ENCODE peak calls at places on chromosome X, in eight cellular contexts. R, G, K, W, F, Y, Z and C are unnamed samples.

GRCh38 chrX:132292753-132293152 is 73.5 kb upstream of the RAP2C start:
- DNase-seq in R (peak), G (no peak), K (peak), W (no peak), F (peak), Y (peak), Z (no peak), C (peak)

GRCh38 chrX:102840871-102841705 is 96.0 kb upstream of the RAB40AL start:
- DNase-seq in R (peak), G (no peak), K (no peak), W (no peak), F (no peak), Y (no peak), Z (no peak), C (no peak)

GRCh38 chrX:10457092-10457491 is 163.3 kb downstream of the MID1 start:
- DNase-seq in R (peak), G (no peak), K (no peak), W (no peak), F (no peak), Y (no peak), Z (no peak), C (no peak)

GRCh38 chrX:3476973-3477372 is 130.5 kb upstream of the MXRA5 start:
- DNase-seq in R (no peak), G (no peak), K (no peak), W (no peak), F (no peak), Y (no peak), Z (no peak), C (no peak)

GRCh38 chrX:127888767-127889166 is 163.4 kb downstream of the ACTRT1 start:
- DNase-seq in R (no peak), G (no peak), K (no peak), W (no peak), F (no peak), Y (no peak), Z (no peak), C (no peak)

GRCh38 chrX:7169627-7170026 is 21.7 kb upstream of the PUDP start:
- DNase-seq in R (no peak), G (no peak), K (no peak), W (no peak), F (no peak), Y (no peak), Z (no peak), C (no peak)

GRCh38 chrX:9253211-9253610 is 211.6 kb upstream of the TBL1X start:
- DNase-seq in R (no peak), G (no peak), K (no peak), W (no peak), F (no peak), Y (no peak), Z (no peak), C (no peak)

GRCh38 chrX:106897259-106897658 is 5.9 kb downstream of the RIPPLY1 start:
- DNase-seq in R (peak), G (no peak), K (no peak), W (no peak), F (no peak), Y (peak), Z (no peak), C (peak)

GRCh38 chrX:74286950-74287349 is 17.0 kb upstream of the ZCCHC13 start:
- DNase-seq in R (peak), G (no peak), K (no peak), W (no peak), F (peak), Y (no peak), Z (no peak), C (peak)

GRCh38 chrX:86887341-86887740 is 630.3 kb upstream of the KLHL4 start:
- DNase-seq in R (no peak), G (no peak), K (no peak), W (no peak), F (no peak), Y (no peak), Z (no peak), C (no peak)

GRCh38 chrX:39718951-39719350 is 378.8 kb downstream of the BCOR start:
- DNase-seq in R (peak), G (no peak), K (no peak), W (no peak), F (no peak), Y (no peak), Z (no peak), C (no peak)
- TF ChIP-seq CTCF in R (no peak), G (no peak), K (no peak), W (no peak), F (no peak), Y (no peak), Z (no peak), C (no peak)

DNA sequence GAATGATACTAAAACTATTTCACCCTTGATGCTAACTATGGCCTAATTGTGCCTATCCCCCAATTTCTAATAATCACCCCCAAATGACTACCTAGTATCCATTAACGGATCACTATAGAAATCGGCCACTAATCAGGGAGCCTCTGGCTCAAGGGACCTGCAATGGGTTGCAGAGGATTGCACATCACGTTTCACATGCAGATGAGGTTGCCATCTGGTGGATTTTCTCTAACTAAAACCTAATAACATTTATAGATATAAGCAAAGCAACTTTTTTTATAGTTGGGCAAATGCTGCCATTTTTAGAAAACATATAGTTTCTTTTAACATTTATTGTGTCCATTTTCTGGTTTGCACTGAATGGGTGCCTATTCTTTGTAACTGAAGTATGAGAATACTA is 28.3 kb upstream of the ALG13 start:
- DNase-seq in R (no peak), G (no peak), K (no peak), W (no peak), F (no peak), Y (no peak), Z (no peak), C (no peak)
- TF ChIP-seq CTCF in R (no peak), G (no peak), K (no peak), W (no peak), F (no peak), Y (no peak), Z (no peak), C (no peak)

DNA sequence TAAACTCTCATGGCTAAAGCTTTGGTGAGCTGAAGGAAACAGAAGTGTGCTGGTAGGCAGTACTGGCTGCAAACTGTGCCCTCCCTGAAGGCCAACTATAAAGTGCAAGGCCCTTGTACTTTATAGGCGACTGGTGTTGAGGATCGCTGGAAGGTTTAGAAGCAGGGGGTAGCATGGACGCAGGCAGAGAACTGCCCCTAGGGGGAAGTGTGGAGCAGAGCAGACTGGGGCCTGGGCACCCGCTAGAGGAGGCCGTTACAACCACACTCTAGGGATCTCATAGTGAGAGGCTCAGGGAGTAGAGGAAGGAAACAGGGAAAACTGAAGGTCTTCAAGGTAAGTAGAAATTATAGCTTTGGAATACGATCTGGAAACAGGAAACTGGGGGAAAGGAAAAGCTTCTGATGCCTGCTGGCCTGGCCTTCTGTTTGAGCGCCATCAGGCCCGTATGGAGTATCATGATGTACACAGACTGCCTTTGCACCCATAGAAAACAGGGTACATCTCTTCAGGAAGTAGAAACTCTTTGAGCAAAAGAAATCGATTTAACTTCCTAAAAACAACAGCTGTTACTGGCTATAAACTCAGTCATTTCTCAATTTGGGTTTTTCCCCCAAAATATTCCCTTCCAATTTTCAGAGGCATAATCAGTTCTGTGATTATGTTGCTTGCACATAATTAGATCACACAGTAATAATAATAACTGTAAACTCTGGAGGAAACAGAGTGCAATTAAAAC is 23.9 kb upstream of the TMSB4X start:
- DNase-seq in R (no peak), G (peak), K (peak), W (no peak), F (peak), Y (peak), Z (no peak), C (no peak)
- TF ChIP-seq CTCF in R (no peak), G (peak), K (peak), W (no peak), F (peak), Y (peak), Z (peak), C (peak)

GRCh38 chrX:15493118-15494082 is at the start of gene PIR:
- DNase-seq in R (peak), G (peak), K (peak), W (peak), F (peak), Y (peak), Z (peak), C (peak)
- TF ChIP-seq CTCF in R (peak), G (no peak), K (peak), W (no peak), F (peak), Y (peak), Z (peak), C (peak)

GRCh38 chrX:29911673-29912072 is 303.7 kb upstream of the MAGEB2 start:
- DNase-seq in R (no peak), G (no peak), K (no peak), W (no peak), F (no peak), Y (no peak), Z (no peak), C (no peak)
- TF ChIP-seq CTCF in R (no peak), G (no peak), K (no peak), W (no peak), F (no peak), Y (no peak), Z (no peak), C (peak)